ENCODE peak calls at places on chromosomes 13 and 19, in four cellular contexts. E is fibroblast of mammary gland, G is AG10803, A is LHCN-M2. W is an unnamed sample.

GRCh38 chr13:64130600-64130999 is 2715.0 kb upstream of the PCDH20 start:
- DNase-seq in E (peak; percentile 1), G (no peak), A (no peak), W (no peak)

GRCh38 chr13:65966991-65967451 is 1263.1 kb downstream of the PCDH9 start:
- DNase-seq in E (peak; percentile 64), G (peak; percentile 37), A (peak; percentile 71), W (no peak)

GRCh38 chr13:41213316-41213715 is 18.9 kb upstream of the KBTBD7 start:
- DNase-seq in E (no peak), G (no peak), A (no peak), W (no peak)

GRCh38 chr13:59715591-59715990 is 448.1 kb downstream of the DIAPH3 start:
- DNase-seq in E (no peak), G (no peak), A (no peak), W (no peak)

GRCh38 chr13:98394820-98395510 is 181.9 kb downstream of the STK24 start:
- DNase-seq in E (no peak), G (no peak), A (no peak), W (no peak)

GRCh38 chr19:1307320-1307719 is 21.6 kb downstream of the EFNA2 start:
- DNase-seq in E (no peak), G (no peak), A (no peak), W (no peak)

GRCh38 chr13:106561551-106562170 is 6.3 kb downstream of the ARGLU1 start:
- DNase-seq in E (peak; percentile 31), G (no peak), A (no peak), W (no peak)

GRCh38 chr13:24511824-24512207 is 762 bp downstream of the PARP4 start:
- DNase-seq in E (no peak), G (no peak), A (no peak), W (peak; percentile 1)

GRCh38 chr13:111398196-111398595 is 77.8 kb downstream of the TEX29 start:
- DNase-seq in E (no peak), G (no peak), A (no peak), W (no peak)

GRCh38 chr13:44756411-44756810 is 180.3 kb upstream of the TSC22D1 start:
- DNase-seq in E (no peak), G (no peak), A (peak; percentile 19), W (no peak)

GRCh38 chr13:33257786-33258185 is 27.8 kb downstream of the STARD13 start:
- DNase-seq in E (no peak), G (no peak), A (no peak), W (no peak)

GRCh38 chr13:42075517-42075916 is 27.1 kb downstream of the DGKH start:
- DNase-seq in E (no peak), G (no peak), A (no peak), W (no peak)

GRCh38 chr13:40789275-40790231 is at the start of gene SLC25A15:
- DNase-seq in E (peak; percentile 72), G (peak; percentile 81), A (peak; percentile 79), W (peak; percentile 24)

GRCh38 chr19:35266149-35266903 is 2.4 kb upstream of the USF2 start:
- DNase-seq in E (no peak), G (no peak), A (no peak), W (no peak)

GRCh38 chr19:42122691-42123607 is 9.3 kb downstream of the POU2F2 start:
- DNase-seq in E (no peak), G (no peak), A (no peak), W (no peak)

GRCh38 chr13:86425127-86425526 is 625.9 kb upstream of the SLITRK6 start:
- DNase-seq in E (no peak), G (no peak), A (no peak), W (no peak)

GRCh38 chr19:44757735-44758505 is 9.4 kb downstream of the BCL3 start:
- DNase-seq in E (peak; percentile 73), G (peak; percentile 53), A (no peak), W (peak; percentile 36)